ENCODE peak calls at places on chromosome 19, in seven cellular contexts. One of them, this sample, is unnamed.

GRCh38 chr19:7981661-7982060 is 23.8 kb downstream of the ELAVL1 start:
- DNase-seq in mucosa of descending colon: peak; percentile 22
- DNase-seq in adrenal gland: no peak
- DNase-seq in psoas muscle: no peak
- DNase-seq in ovary: no peak
- DNase-seq in transverse colon: no peak
- DNase-seq in keratinocyte: no peak
- DNase-seq in this sample: no peak

GRCh38 chr19:41415154-41415571 is 12.0 kb downstream of the B3GNT8 start:
- DNase-seq in psoas muscle: peak; percentile 52
- DNase-seq in transverse colon: no peak
- DNase-seq in ovary: no peak
- DNase-seq in keratinocyte: no peak
- DNase-seq in adrenal gland: no peak
- DNase-seq in mucosa of descending colon: no peak
- DNase-seq in this sample: no peak

GRCh38 chr19:41350735-41351338 is 2.9 kb downstream of the TGFB1 start:
- DNase-seq in transverse colon: no peak
- DNase-seq in adrenal gland: peak; percentile 37
- DNase-seq in keratinocyte: no peak
- DNase-seq in ovary: no peak
- DNase-seq in mucosa of descending colon: no peak
- DNase-seq in psoas muscle: no peak
- DNase-seq in this sample: no peak

GRCh38 chr19:37466798-37467607 is at the start of gene ZNF569:
- DNase-seq in keratinocyte: peak; percentile 57
- DNase-seq in transverse colon: peak; percentile 92
- DNase-seq in psoas muscle: peak; percentile 89
- DNase-seq in adrenal gland: peak; percentile 93
- DNase-seq in mucosa of descending colon: peak; percentile 93
- DNase-seq in ovary: peak; percentile 91
- DNase-seq in this sample: peak; percentile 94

GRCh38 chr19:6060600-6061391 is 49.5 kb downstream of the RFX2 start:
- DNase-seq in ovary: peak; percentile 45
- DNase-seq in mucosa of descending colon: no peak
- DNase-seq in psoas muscle: peak; percentile 31
- DNase-seq in transverse colon: no peak
- DNase-seq in adrenal gland: peak; percentile 74
- DNase-seq in keratinocyte: peak; percentile 63
- DNase-seq in this sample: peak; percentile 75

GRCh38 chr19:38387550-38388309 is at the start of gene GGN:
- DNase-seq in psoas muscle: peak; percentile 78
- DNase-seq in adrenal gland: peak; percentile 82
- DNase-seq in transverse colon: peak; percentile 87
- DNase-seq in ovary: peak; percentile 81
- DNase-seq in mucosa of descending colon: peak; percentile 89
- DNase-seq in keratinocyte: peak; percentile 96
- DNase-seq in this sample: peak; percentile 95

GRCh38 chr19:1047696-1048147 is 7.8 kb downstream of the ABCA7 start:
- DNase-seq in psoas muscle: peak; percentile 15
- DNase-seq in transverse colon: peak; percentile 92
- DNase-seq in keratinocyte: no peak
- DNase-seq in adrenal gland: no peak
- DNase-seq in ovary: no peak
- DNase-seq in mucosa of descending colon: peak; percentile 82
- DNase-seq in this sample: no peak

GRCh38 chr19:39871886-39872866 is 26.0 kb upstream of the FBL start:
- DNase-seq in ovary: no peak
- DNase-seq in mucosa of descending colon: no peak
- DNase-seq in transverse colon: no peak
- DNase-seq in adrenal gland: no peak
- DNase-seq in keratinocyte: no peak
- DNase-seq in psoas muscle: no peak
- DNase-seq in this sample: no peak

GRCh38 chr19:5997371-5997770 is 19.4 kb upstream of the RANBP3 start:
- DNase-seq in psoas muscle: no peak
- DNase-seq in keratinocyte: no peak
- DNase-seq in transverse colon: no peak
- DNase-seq in ovary: no peak
- DNase-seq in adrenal gland: no peak
- DNase-seq in mucosa of descending colon: no peak
- DNase-seq in this sample: no peak

GRCh38 chr19:49567722-49568454 is 12.5 kb downstream of the NOSIP start:
- DNase-seq in ovary: no peak
- DNase-seq in keratinocyte: no peak
- DNase-seq in mucosa of descending colon: peak; percentile 71
- DNase-seq in adrenal gland: no peak
- DNase-seq in psoas muscle: no peak
- DNase-seq in transverse colon: peak; percentile 57
- DNase-seq in this sample: no peak

GRCh38 chr19:53789708-53790678 is 34.1 kb downstream of the NLRP12 start:
- DNase-seq in mucosa of descending colon: no peak
- DNase-seq in transverse colon: no peak
- DNase-seq in adrenal gland: no peak
- DNase-seq in keratinocyte: no peak
- DNase-seq in ovary: no peak
- DNase-seq in psoas muscle: no peak
- DNase-seq in this sample: no peak

GRCh38 chr19:55695511-55696290 is 20.7 kb downstream of the EPN1 start:
- DNase-seq in ovary: peak; percentile 10
- DNase-seq in keratinocyte: no peak
- DNase-seq in psoas muscle: no peak
- DNase-seq in mucosa of descending colon: peak; percentile 33
- DNase-seq in adrenal gland: no peak
- DNase-seq in transverse colon: no peak
- DNase-seq in this sample: no peak

GRCh38 chr19:19185853-19186728 is 5.9 kb downstream of the BORCS8 start:
- DNase-seq in mucosa of descending colon: no peak
- DNase-seq in adrenal gland: peak; percentile 46
- DNase-seq in keratinocyte: no peak
- DNase-seq in transverse colon: peak; percentile 57
- DNase-seq in psoas muscle: no peak
- DNase-seq in ovary: no peak
- DNase-seq in this sample: no peak

GRCh38 chr19:51687791-51688664 is 5.1 kb upstream of the SPACA6 start:
- DNase-seq in psoas muscle: peak; percentile 72
- DNase-seq in mucosa of descending colon: peak; percentile 64
- DNase-seq in adrenal gland: peak; percentile 79
- DNase-seq in ovary: peak; percentile 71
- DNase-seq in transverse colon: peak; percentile 48
- DNase-seq in keratinocyte: no peak
- DNase-seq in this sample: peak; percentile 88

GRCh38 chr19:4606921-4607678 is 32.2 kb upstream of the TNFAIP8L1 start:
- DNase-seq in keratinocyte: no peak
- DNase-seq in adrenal gland: peak; percentile 79
- DNase-seq in transverse colon: no peak
- DNase-seq in mucosa of descending colon: no peak
- DNase-seq in ovary: no peak
- DNase-seq in psoas muscle: peak; percentile 50
- DNase-seq in this sample: no peak

GRCh38 chr19:9498183-9498902 is at the start of gene ZNF560:
- DNase-seq in mucosa of descending colon: no peak
- DNase-seq in ovary: no peak
- DNase-seq in adrenal gland: no peak
- DNase-seq in psoas muscle: no peak
- DNase-seq in transverse colon: no peak
- DNase-seq in keratinocyte: no peak
- DNase-seq in this sample: no peak

GRCh38 chr19:16361254-16361653 is 36.6 kb downstream of the KLF2 start:
- DNase-seq in mucosa of descending colon: peak; percentile 16
- DNase-seq in transverse colon: no peak
- DNase-seq in keratinocyte: no peak
- DNase-seq in psoas muscle: no peak
- DNase-seq in adrenal gland: no peak
- DNase-seq in ovary: no peak
- DNase-seq in this sample: no peak

GRCh38 chr19:16359964-16360363 is 35.3 kb downstream of the KLF2 start:
- DNase-seq in adrenal gland: no peak
- DNase-seq in mucosa of descending colon: no peak
- DNase-seq in ovary: no peak
- DNase-seq in psoas muscle: no peak
- DNase-seq in keratinocyte: no peak
- DNase-seq in transverse colon: no peak
- DNase-seq in this sample: no peak

GRCh38 chr19:16358456-16358855 is 33.8 kb downstream of the KLF2 start:
- DNase-seq in psoas muscle: no peak
- DNase-seq in mucosa of descending colon: peak; percentile 24
- DNase-seq in ovary: no peak
- DNase-seq in adrenal gland: no peak
- DNase-seq in transverse colon: no peak
- DNase-seq in keratinocyte: no peak
- DNase-seq in this sample: no peak

GRCh38 chr19:16360738-16361137 is 36.1 kb downstream of the KLF2 start:
- DNase-seq in mucosa of descending colon: no peak
- DNase-seq in adrenal gland: no peak
- DNase-seq in psoas muscle: no peak
- DNase-seq in ovary: no peak
- DNase-seq in transverse colon: no peak
- DNase-seq in keratinocyte: no peak
- DNase-seq in this sample: no peak

GRCh38 chr19:16359074-16359473 is 34.4 kb downstream of the KLF2 start:
- DNase-seq in mucosa of descending colon: peak; percentile 42
- DNase-seq in keratinocyte: no peak
- DNase-seq in psoas muscle: no peak
- DNase-seq in ovary: no peak
- DNase-seq in adrenal gland: no peak
- DNase-seq in transverse colon: no peak
- DNase-seq in this sample: no peak
- H3K4me1 ChIP-seq in mucosa of descending colon: peaks cover 18% of the 10 kb centered on the region
- H3K4me1 ChIP-seq in keratinocyte: peaks cover 10% of the 10 kb centered on the region
- H3K4me1 ChIP-seq in psoas muscle: peaks cover 9% of the 10 kb centered on the region
- H3K4me1 ChIP-seq in ovary: peaks cover 13% of the 10 kb centered on the region
- H3K4me1 ChIP-seq in adrenal gland: no peaks in the 10 kb centered on the region
- H3K4me1 ChIP-seq in transverse colon: peaks cover 14% of the 10 kb centered on the region
- H3K4me1 ChIP-seq in this sample: no peaks in the 10 kb centered on the region

DNA sequence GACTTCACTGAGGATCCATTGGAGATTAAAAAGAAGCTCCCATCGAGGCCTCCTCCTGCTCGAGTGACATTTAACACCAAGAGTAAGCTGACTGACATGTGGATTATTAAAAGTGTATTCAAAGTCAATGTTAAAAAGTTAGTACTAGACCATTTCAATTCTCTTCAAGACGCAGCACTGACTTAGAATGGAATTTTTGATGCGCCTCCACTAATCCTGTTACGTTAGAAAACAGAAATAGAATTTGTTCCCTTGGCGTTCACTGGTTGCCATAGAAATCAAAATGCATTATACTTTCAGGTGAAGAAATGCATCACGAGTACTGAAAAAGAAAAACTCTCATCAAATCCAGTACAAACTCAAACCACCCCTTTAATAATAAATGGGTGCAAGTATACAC is 42.2 kb downstream of the BRD4 start:
- DNase-seq in mucosa of descending colon: no peak
- DNase-seq in ovary: no peak
- DNase-seq in transverse colon: no peak
- DNase-seq in keratinocyte: no peak
- DNase-seq in psoas muscle: no peak
- DNase-seq in adrenal gland: no peak
- DNase-seq in this sample: no peak
- H3K4me1 ChIP-seq in mucosa of descending colon: peaks cover 67% of the 10 kb centered on the region
- H3K4me1 ChIP-seq in ovary: peaks cover 48% of the 10 kb centered on the region
- H3K4me1 ChIP-seq in transverse colon: peaks cover 67% of the 10 kb centered on the region
- H3K4me1 ChIP-seq in keratinocyte: peaks cover 44% of the 10 kb centered on the region
- H3K4me1 ChIP-seq in psoas muscle: peaks cover 100% of the 10 kb centered on the region
- H3K4me1 ChIP-seq in adrenal gland: peaks cover 99% of the 10 kb centered on the region
- H3K4me1 ChIP-seq in this sample: peaks cover 21% of the 10 kb centered on the region

DNA sequence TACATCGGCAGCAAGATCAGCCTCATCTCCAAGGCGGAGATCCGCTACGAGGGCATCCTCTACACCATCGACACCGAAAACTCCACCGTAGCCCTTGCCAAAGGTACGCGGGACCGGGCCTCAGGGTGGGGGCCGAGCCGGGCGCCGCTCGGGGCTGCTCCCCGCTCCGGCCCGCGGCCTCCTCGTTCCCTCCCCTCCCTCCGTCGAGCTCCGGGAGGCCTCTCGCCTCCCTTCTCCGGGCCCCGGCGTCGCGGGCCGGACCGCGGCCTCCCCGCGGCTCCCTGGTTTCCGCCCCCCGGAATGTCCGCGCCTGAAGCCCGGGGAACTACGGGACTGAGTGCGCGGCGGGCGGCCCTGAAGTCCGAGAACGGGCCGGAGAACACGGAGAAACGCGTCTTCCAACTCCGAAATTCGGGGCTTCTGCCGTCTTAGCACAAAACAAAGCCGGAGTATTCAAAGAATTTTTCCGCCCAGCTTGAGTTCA is 399 bp downstream of the LSM14A start:
- DNase-seq in psoas muscle: peak; percentile 41
- DNase-seq in ovary: no peak
- DNase-seq in mucosa of descending colon: no peak
- DNase-seq in keratinocyte: no peak
- DNase-seq in transverse colon: peak; percentile 23
- DNase-seq in adrenal gland: no peak
- DNase-seq in this sample: peak; percentile 80
- H3K4me1 ChIP-seq in psoas muscle: peaks cover 49% of the 10 kb centered on the region
- H3K4me1 ChIP-seq in ovary: peaks cover 11% of the 10 kb centered on the region
- H3K4me1 ChIP-seq in mucosa of descending colon: peaks cover 38% of the 10 kb centered on the region
- H3K4me1 ChIP-seq in keratinocyte: peaks cover 31% of the 10 kb centered on the region
- H3K4me1 ChIP-seq in transverse colon: peaks cover 50% of the 10 kb centered on the region
- H3K4me1 ChIP-seq in adrenal gland: peaks cover 41% of the 10 kb centered on the region
- H3K4me1 ChIP-seq in this sample: peaks cover 2% of the 10 kb centered on the region

GRCh38 chr19:16345457-16345856 is 20.8 kb downstream of the KLF2 start:
- DNase-seq in psoas muscle: no peak
- DNase-seq in transverse colon: no peak
- DNase-seq in keratinocyte: no peak
- DNase-seq in adrenal gland: no peak
- DNase-seq in mucosa of descending colon: no peak
- DNase-seq in ovary: no peak
- DNase-seq in this sample: no peak

GRCh38 chr19:16342002-16342715 is 17.5 kb downstream of the KLF2 start:
- DNase-seq in transverse colon: peak; percentile 42
- DNase-seq in ovary: peak; percentile 44
- DNase-seq in mucosa of descending colon: no peak
- DNase-seq in psoas muscle: peak; percentile 37
- DNase-seq in adrenal gland: no peak
- DNase-seq in keratinocyte: no peak
- DNase-seq in this sample: peak; percentile 70

GRCh38 chr19:16340092-16340491 is 15.5 kb downstream of the KLF2 start:
- DNase-seq in adrenal gland: no peak
- DNase-seq in ovary: peak; percentile 76
- DNase-seq in mucosa of descending colon: no peak
- DNase-seq in psoas muscle: no peak
- DNase-seq in keratinocyte: no peak
- DNase-seq in transverse colon: no peak
- DNase-seq in this sample: no peak

GRCh38 chr19:16340654-16341053 is 16.0 kb downstream of the KLF2 start:
- DNase-seq in transverse colon: no peak
- DNase-seq in adrenal gland: no peak
- DNase-seq in ovary: no peak
- DNase-seq in keratinocyte: no peak
- DNase-seq in mucosa of descending colon: no peak
- DNase-seq in psoas muscle: no peak
- DNase-seq in this sample: no peak

DNA sequence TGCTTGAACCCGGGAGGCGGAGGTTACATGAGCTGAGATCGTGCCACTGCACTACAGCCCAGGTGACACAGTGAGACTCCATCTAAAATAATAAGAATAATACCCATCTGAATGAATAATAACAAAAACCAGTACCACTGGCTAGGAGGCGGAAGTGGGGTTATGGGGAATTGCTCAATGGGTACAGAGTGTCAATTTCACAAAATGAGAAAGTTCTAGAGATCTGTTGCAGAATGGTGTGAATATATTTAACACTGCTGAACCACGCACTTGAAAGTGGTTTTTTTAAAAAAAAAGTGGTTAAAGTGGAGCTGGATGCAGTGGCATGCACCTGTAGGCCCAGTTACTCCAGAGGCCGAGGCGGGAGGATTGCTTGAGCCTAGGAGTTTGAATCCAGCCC is 18.5 kb downstream of the KLF2 start:
- DNase-seq in mucosa of descending colon: peak; percentile 15
- DNase-seq in transverse colon: no peak
- DNase-seq in keratinocyte: no peak
- DNase-seq in psoas muscle: no peak
- DNase-seq in ovary: no peak
- DNase-seq in adrenal gland: no peak
- DNase-seq in this sample: no peak
- H3K4me1 ChIP-seq in mucosa of descending colon: peaks cover 3% of the 10 kb centered on the region
- H3K4me1 ChIP-seq in transverse colon: peaks cover 14% of the 10 kb centered on the region
- H3K4me1 ChIP-seq in keratinocyte: peaks cover 4% of the 10 kb centered on the region
- H3K4me1 ChIP-seq in psoas muscle: peaks cover 41% of the 10 kb centered on the region
- H3K4me1 ChIP-seq in ovary: peaks cover 7% of the 10 kb centered on the region
- H3K4me1 ChIP-seq in adrenal gland: peaks cover 14% of the 10 kb centered on the region
- H3K4me1 ChIP-seq in this sample: peaks cover 2% of the 10 kb centered on the region

This sample was measured in aorta.